ENCODE peak calls at places on chromosomes 6 and 20, in five cellular contexts. B is H1, G is adrenal gland, S is A549, Z is body of pancreas. A is an unnamed sample. For H3K4me1, the result is how much of the 10 kb centered on the place peaks cover.

GRCh38 chr6:132961122-132961521 is 146.8 kb downstream of the RPS12 start:
- DNase-seq in B (no peak), G (no peak), S (no peak), Z (no peak), A (no peak)

GRCh38 chr6:3226422-3227362 is 761 bp downstream of the TUBB2B start:
- DNase-seq in B (no peak), G (no peak), S (no peak), Z (peak), A (no peak)

GRCh38 chr6:155327326-155328073 is 13.2 kb upstream of the TFB1M start:
- DNase-seq in B (no peak), G (peak), S (peak), Z (peak), A (no peak)

GRCh38 chr6:140809694-140810101 is 1323.0 kb upstream of the GJE1 start:
- DNase-seq in B (no peak), G (no peak), S (no peak), Z (no peak), A (no peak)

GRCh38 chr6:42239736-42240375 is 22.2 kb upstream of the MRPS10 start:
- DNase-seq in B (no peak), G (no peak), S (no peak), Z (no peak), A (no peak)

GRCh38 chr6:15622045-15622750 is 40.6 kb downstream of the DTNBP1 start:
- DNase-seq in B (no peak), G (no peak), S (no peak), Z (no peak), A (no peak)

GRCh38 chr6:139308284-139308916 is 16.6 kb upstream of the TXLNB start:
- DNase-seq in B (no peak), G (no peak), S (no peak), Z (no peak), A (no peak)

GRCh38 chr6:35558571-35558970 is 45.9 kb upstream of the TULP1 start:
- DNase-seq in B (no peak), G (no peak), S (no peak), Z (no peak), A (no peak)

GRCh38 chr20:64038252-64038578 is 2.2 kb downstream of the C20orf204 start:
- DNase-seq in B (no peak), G (no peak), S (no peak), Z (no peak), A (no peak)

GRCh38 chr6:92820531-92820930 is 598.8 kb downstream of the EPHA7 start:
- DNase-seq in B (no peak), G (no peak), S (no peak), Z (no peak), A (no peak)

GRCh38 chr6:2760882-2761842 is 4.0 kb upstream of the WRNIP1 start:
- DNase-seq in B (no peak), G (no peak), S (no peak), Z (no peak), A (no peak)

GRCh38 chr6:44737829-44738528 is 350.5 kb downstream of the CDC5L start:
- DNase-seq in B (no peak), G (peak), S (no peak), Z (no peak), A (no peak)

GRCh38 chr6:63525186-63525878 is 46.9 kb upstream of the LOC128125822 start:
- DNase-seq in B (no peak), G (no peak), S (peak), Z (no peak), A (no peak)

GRCh38 chr6:157329829-157330228 is 6.5 kb upstream of the TMEM242 start:
- DNase-seq in B (no peak), G (no peak), S (no peak), Z (no peak), A (no peak)

GRCh38 chr6:1200706-1201105 is 111.2 kb upstream of the FOXQ1 start:
- DNase-seq in B (no peak), G (no peak), S (no peak), Z (no peak), A (no peak)

GRCh38 chr20:50523552-50524167 is 13.5 kb downstream of the PTPN1 start:
- DNase-seq in B (no peak), G (no peak), S (no peak), Z (no peak), A (no peak)

GRCh38 chr6:82589509-82590206 is 226.0 kb downstream of the TPBG start:
- DNase-seq in B (peak), G (no peak), S (peak), Z (no peak), A (no peak)

GRCh38 chr6:138568997-138569396 is 69.7 kb upstream of the NHSL1 start:
- DNase-seq in B (no peak), G (no peak), S (no peak), Z (no peak), A (no peak)

GRCh38 chr6:106461084-106461483 is 100.6 kb downstream of the CRYBG1 start:
- DNase-seq in B (no peak), G (no peak), S (no peak), Z (no peak), A (no peak)

GRCh38 chr6:148448371-148449010 is 105.9 kb downstream of the SASH1 start:
- DNase-seq in B (no peak), G (no peak), S (no peak), Z (no peak), A (no peak)

GRCh38 chr6:46334442-46334841 is 156.8 kb downstream of the RCAN2 start:
- DNase-seq in B (no peak), G (no peak), S (no peak), Z (no peak), A (no peak)

GRCh38 chr6:159002432-159003160 is 2.6 kb upstream of the RSPH3 start:
- DNase-seq in B (no peak), G (peak), S (no peak), Z (no peak), A (no peak)

GRCh38 chr6:34791842-34792604 is at the start of gene BLTP3A:
- DNase-seq in B (peak), G (peak), S (peak), Z (peak), A (peak)

GRCh38 chr6:37396571-37397185 is 36.3 kb upstream of the CMTR1 start:
- DNase-seq in B (no peak), G (no peak), S (no peak), Z (no peak), A (no peak)

GRCh38 chr20:48735112-48735511 is 92.7 kb downstream of the PREX1 start:
- DNase-seq in B (no peak), G (no peak), S (no peak), Z (no peak), A (no peak)

GRCh38 chr6:1509241-1509640 is 100.5 kb upstream of the FOXC1 start:
- DNase-seq in B (no peak), G (no peak), S (no peak), Z (no peak), A (no peak)

DNA sequence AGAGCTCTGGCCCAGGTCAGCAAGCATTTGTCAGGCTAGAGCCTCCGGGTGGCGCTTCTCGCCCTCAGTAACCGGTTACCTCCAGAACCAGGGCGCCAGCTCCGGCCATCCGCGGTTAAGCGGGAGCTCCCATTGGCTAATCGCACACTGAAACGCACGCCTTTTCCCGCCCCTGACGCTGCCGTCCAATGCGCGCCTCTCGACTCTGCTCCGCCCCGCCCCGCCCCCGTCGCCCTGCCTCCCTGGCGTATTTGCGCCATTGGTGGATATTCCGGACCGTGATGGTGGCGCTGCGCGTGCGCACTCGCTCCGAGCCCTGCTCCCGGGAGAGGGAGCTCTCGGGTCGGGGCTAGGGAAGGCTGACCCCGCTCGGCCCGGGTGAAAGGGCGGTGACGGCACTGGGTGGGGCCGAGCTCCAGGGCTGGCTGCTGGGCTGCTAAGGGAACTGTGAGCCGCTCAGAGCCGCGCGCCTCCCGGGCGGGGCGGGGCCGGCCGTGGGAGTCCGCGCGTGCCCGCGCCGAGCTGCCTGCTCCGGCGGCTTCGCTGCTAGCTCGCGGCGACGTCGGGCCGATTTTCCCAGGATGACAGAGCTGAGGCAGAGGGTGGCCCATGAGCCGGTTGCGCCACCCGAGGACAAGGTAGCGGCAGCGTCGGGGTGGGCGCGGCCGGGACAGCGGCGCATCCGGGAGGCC is at the start of gene CDS2:
- DNase-seq in B (peak), G (peak), S (peak), Z (peak), A (peak)
- TF ChIP-seq POLR2A in B (no peak), G (peak), S (peak), Z (peak), A (peak)

DNA sequence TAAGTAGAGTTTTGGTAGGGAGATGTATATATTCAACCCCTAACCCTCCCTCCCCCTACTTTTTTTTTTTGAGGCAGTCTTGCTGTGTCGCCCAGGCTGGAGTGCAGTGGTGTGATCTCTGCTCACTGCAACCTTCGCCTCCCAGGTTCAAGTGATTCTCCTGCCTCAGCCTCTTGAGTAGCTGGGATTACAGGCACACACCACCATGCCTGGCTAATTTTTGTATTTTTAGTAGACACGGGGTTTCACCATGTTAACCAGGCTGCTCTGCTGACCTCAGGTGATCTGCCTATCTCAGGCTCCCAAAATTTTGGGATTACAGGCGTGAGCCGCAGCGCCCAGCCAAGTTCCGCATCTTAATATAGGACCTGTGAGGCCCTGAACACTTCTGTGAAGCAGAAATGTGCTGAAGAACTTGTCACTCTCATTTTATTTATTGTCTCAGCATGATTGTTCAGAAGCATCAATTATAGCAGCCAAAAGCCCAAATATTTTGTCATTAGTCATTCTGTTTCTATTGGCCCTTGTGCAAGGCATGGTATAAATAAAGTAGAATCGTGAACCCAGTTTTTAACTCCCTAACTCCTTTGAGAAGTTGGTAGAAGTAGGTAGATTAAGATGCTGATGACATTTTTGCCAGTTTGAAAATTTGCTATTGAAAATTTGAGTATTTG is 19.4 kb downstream of the DSTN start:
- DNase-seq in B (no peak), G (no peak), S (no peak), Z (no peak), A (no peak)
- H3K4me1 ChIP-seq in B (under half), G (half or more), S (half or more), Z (half or more), A (under half)

GRCh38 chr6:30626484-30627366 is at the start of gene ATAT1:
- DNase-seq in B (peak), G (peak), S (peak), Z (peak), A (peak)
- TF ChIP-seq POLR2A in B (peak), G (peak), S (peak), Z (peak), A (no peak)

GRCh38 chr20:34120213-34120612 is 8.2 kb upstream of the EIF2S2 start:
- DNase-seq in B (no peak), G (no peak), S (no peak), Z (no peak), A (no peak)

GRCh38 chr20:34127787-34128186 is 15.7 kb upstream of the EIF2S2 start:
- DNase-seq in B (no peak), G (no peak), S (no peak), Z (no peak), A (no peak)

GRCh38 chr20:34124469-34125249 is 12.6 kb upstream of the EIF2S2 start:
- DNase-seq in B (no peak), G (no peak), S (no peak), Z (no peak), A (no peak)

GRCh38 chr20:34123309-34123708 is 11.3 kb upstream of the EIF2S2 start:
- DNase-seq in B (no peak), G (no peak), S (no peak), Z (no peak), A (no peak)

DNA sequence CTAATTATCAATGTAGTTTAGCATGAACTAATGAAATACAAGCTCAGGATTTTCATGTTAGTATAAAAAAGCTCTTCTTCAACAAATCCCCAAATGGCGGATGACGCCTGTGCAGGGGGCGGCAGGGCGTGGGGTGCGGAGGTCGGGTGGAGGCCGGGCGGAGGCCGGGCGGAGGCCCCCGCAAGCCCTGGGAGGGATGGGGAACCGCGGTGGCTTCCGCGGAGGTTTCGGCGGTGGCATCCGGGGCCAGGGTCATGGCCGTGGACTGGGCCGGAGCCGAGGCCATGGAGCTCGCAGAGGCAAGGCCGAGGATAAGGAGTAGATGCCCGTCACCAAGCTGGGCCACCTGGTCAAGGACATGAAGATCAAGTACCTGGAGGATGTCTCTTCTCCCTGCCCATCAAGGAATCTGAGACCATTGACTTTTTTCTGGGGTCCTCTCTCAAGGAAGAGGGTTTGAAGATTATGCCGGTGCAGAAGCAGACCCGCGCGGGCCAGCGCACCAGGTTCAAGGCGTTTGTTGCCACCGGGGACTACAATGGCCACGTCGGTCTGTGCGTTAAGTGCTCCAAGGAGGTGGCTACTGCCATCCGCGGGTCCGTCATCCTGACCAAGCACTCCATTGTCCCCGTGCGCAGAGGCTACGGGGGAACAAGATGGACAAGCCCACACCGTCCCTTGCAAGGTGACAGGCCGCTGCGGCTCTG is 10.4 kb upstream of the EIF2S2 start:
- DNase-seq in B (no peak), G (no peak), S (no peak), Z (no peak), A (no peak)
- H3K4me1 ChIP-seq in B (under half), G (under half), S (under half), Z (under half), A (under half)